ENCODE peak calls at places on chromosomes 1 and 21, in five cellular contexts. V is heart left ventricle, X is mammary epithelial cell, Y is foreskin fibroblast, B is colonic mucosa. H is an unnamed sample.

GRCh38 chr1:3319874-3320245 is 134.6 kb upstream of the ARHGEF16 start:
- DNase-seq in V (no peak), Y (peak; percentile 35), X (peak; percentile 3), B (peak; percentile 84), H (peak; percentile 60)

GRCh38 chr1:226310637-226311195 is 1.8 kb upstream of the LIN9 start:
- DNase-seq in X (peak; percentile 49), Y (no peak), V (no peak), B (peak; percentile 66), H (no peak)

GRCh38 chr1:16717174-16718108 is 22.9 kb upstream of the RNU1-4 start:
- DNase-seq in X (peak; percentile 1), B (peak; percentile 18), Y (no peak), V (no peak), H (no peak)

GRCh38 chr1:230816018-230816417 is 52.3 kb downstream of the C1orf198 start:
- DNase-seq in B (no peak), Y (no peak), X (no peak), V (no peak), H (no peak)

GRCh38 chr1:41918450-41919043 is at the start of gene HIVEP3:
- DNase-seq in X (peak; percentile 39), V (no peak), Y (no peak), B (no peak), H (peak; percentile 24)

GRCh38 chr1:220917535-220918209 is 38.4 kb downstream of the HLX start:
- DNase-seq in Y (no peak), X (no peak), B (no peak), V (no peak), H (no peak)

GRCh38 chr21:25551548-25551947 is 55.7 kb downstream of the MRPL39 start:
- DNase-seq in Y (no peak), B (no peak), V (no peak), X (no peak), H (no peak)

GRCh38 chr1:67710417-67710816 is 25.4 kb downstream of the GADD45A start:
- DNase-seq in V (peak; percentile 30), Y (peak; percentile 71), B (no peak), X (peak; percentile 69), H (peak; percentile 82)

GRCh38 chr1:154006136-154006535 is 15.6 kb downstream of the RPS27 start:
- DNase-seq in B (no peak), V (no peak), Y (peak; percentile 66), X (no peak), H (peak; percentile 75)

GRCh38 chr1:3775498-3776230 is 3.1 kb downstream of the SMIM1 start:
- DNase-seq in X (peak; percentile 16), Y (peak; percentile 44), B (peak; percentile 67), V (peak; percentile 58), H (peak; percentile 55)

GRCh38 chr1:21491483-21492170 is 17.6 kb upstream of the ALPL start:
- DNase-seq in Y (no peak), V (peak; percentile 62), B (no peak), X (no peak), H (no peak)

GRCh38 chr1:119888476-119888875 is 7.8 kb downstream of the ADAM30 start:
- DNase-seq in X (no peak), B (no peak), V (no peak), Y (no peak), H (no peak)

GRCh38 chr1:119882172-119883029 is 13.9 kb downstream of the ADAM30 start:
- DNase-seq in Y (no peak), V (no peak), B (no peak), X (no peak), H (peak; percentile 52)

GRCh38 chr1:119885903-119886783 is 10.2 kb downstream of the ADAM30 start:
- DNase-seq in B (peak; percentile 68), Y (no peak), X (no peak), V (peak; percentile 30), H (peak; percentile 59)

GRCh38 chr1:119887428-119887827 is 8.9 kb downstream of the ADAM30 start:
- DNase-seq in X (no peak), Y (no peak), V (no peak), B (no peak), H (no peak)

DNA sequence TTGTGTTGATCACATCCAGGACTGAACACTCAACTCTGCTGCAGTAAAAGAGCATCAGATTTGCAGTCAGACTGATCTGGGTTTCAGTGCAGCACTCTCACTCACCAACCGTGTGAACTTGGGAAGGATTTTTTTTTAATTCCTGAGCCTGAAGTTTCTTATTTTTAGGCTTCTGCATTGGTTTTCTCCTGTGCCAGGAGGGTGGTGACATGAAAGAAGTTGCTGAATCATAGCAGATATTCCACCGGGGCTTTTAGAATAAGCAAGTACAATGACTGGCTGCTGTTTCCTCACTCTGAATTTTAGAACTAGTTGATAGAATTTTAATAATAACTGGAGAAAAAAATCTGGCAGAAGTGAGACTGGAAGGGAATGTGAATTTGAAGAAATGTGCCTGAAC is 11.6 kb downstream of the ADAM30 start:
- DNase-seq in Y (no peak), B (no peak), V (no peak), X (no peak), H (peak; percentile 47)
- H3K4me3 ChIP-seq in Y (no peak overlapping the region), B (no peak overlapping the region), V (no peak overlapping the region), X (no peak overlapping the region), H (no peak overlapping the region)

GRCh38 chr1:37174876-37175275 is 140.6 kb upstream of the GRIK3 start:
- DNase-seq in Y (no peak), V (no peak), B (no peak), X (no peak), H (no peak)

GRCh38 chr1:37171651-37172050 is 137.3 kb upstream of the GRIK3 start:
- DNase-seq in V (no peak), X (no peak), Y (no peak), B (no peak), H (no peak)

GRCh38 chr1:37176269-37176668 is 142.0 kb upstream of the GRIK3 start:
- DNase-seq in Y (no peak), B (no peak), X (no peak), V (no peak), H (no peak)

GRCh38 chr1:37175666-37176215 is 141.4 kb upstream of the GRIK3 start:
- DNase-seq in Y (no peak), X (no peak), B (no peak), V (no peak), H (no peak)

GRCh38 chr1:37177230-37177864 is 143.0 kb upstream of the GRIK3 start:
- DNase-seq in B (peak; percentile 27), V (no peak), Y (no peak), X (peak; percentile 3), H (peak; percentile 11)
- TF ChIP-seq CTCF in B (no peak), V (no peak), Y (peak; percentile 8), X (peak; percentile 68), H (peak; percentile 13)

DNA sequence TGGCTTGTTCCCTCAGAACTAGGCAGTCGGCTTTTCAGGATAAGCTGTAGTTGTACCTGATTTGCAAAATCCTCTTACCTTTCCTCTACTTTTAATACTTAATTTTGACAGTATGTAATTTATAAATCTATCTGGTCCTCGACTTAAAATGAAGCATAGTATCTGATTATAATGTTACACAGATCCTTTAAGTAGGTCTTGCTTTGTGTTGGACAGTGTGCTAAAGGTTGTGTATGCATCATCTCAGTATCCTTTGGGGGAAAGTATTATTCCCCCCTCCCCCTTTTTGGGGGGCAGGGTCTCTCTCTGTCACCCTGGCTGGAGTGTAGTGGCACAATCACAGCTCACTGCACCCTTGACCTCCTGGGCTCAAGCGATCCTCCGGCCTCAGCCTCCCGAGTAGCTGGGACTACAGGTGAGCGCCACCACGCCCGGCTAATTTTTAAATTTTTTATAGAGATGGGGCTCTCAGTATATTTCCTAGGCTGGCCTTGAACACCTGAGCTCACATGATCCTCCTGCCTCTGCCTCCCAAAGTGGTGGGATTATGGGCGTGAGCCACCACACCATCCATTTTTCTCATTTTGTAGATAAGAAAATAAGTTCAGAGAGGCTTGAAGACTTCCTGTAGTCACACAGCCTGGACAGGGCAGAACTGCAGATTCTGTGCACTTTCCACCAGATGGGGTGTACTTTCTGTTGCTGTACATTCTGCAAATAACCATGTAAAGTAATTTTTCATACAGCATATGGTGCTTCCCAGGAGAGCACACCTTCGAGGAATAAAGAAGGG is 791 bp upstream of the STX6 start:
- DNase-seq in X (no peak), B (no peak), V (no peak), Y (no peak), H (no peak)
- H3K4me3 ChIP-seq in X (peak overlapping the region; percentile 93), B (peak overlapping the region; percentile 21), V (peak overlapping the region; percentile 97), Y (peak overlapping the region; percentile 83), H (peak overlapping the region; percentile 39)

GRCh38 chr1:150213170-150214098 is 22.5 kb downstream of the ANP32E start:
- DNase-seq in X (peak; percentile 79), V (peak; percentile 95), Y (peak; percentile 86), B (peak; percentile 93), H (peak; percentile 94)
- TF ChIP-seq CTCF in X (peak; percentile 41), V (no peak), Y (peak; percentile 32), B (no peak), H (peak; percentile 43)

GRCh38 chr21:46664316-46664995 is 29.0 kb downstream of the PRMT2 start:
- DNase-seq in Y (no peak), X (no peak), B (no peak), V (no peak), H (no peak)

GRCh38 chr21:46667191-46667734 is 31.8 kb downstream of the PRMT2 start:
- DNase-seq in Y (no peak), V (no peak), B (no peak), X (peak; percentile 49), H (peak; percentile 17)

GRCh38 chr21:46667735-46668380 is 32.4 kb downstream of the PRMT2 start:
- DNase-seq in B (no peak), X (peak; percentile 39), V (no peak), Y (peak; percentile 18), H (peak; percentile 27)

GRCh38 chr21:46665566-46665965 is 30.1 kb downstream of the PRMT2 start:
- DNase-seq in B (no peak), Y (no peak), V (no peak), X (no peak), H (no peak)

DNA sequence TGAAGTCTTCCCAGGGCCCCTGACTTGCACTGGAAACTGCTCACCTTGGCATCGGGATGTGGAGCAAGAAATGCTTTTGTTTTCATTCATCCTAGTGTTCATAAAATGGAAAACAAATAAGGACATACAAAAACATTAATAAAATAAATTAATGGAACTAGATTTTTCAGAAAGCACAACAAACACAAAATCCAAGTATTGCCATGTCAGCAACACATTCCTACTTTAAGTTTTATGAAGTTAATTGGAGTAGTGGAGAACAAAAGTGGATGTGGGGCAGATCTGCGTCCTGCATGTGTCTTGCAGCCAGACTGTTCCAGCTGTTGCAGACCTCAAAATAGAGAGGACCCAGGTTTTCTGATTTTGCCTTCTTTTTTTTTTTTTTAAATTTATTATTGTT is 32.9 kb downstream of the PRMT2 start:
- DNase-seq in Y (no peak), X (no peak), V (no peak), B (no peak), H (no peak)
- H3K4me3 ChIP-seq in Y (peak overlapping the region; percentile 49), X (peak overlapping the region; percentile 70), V (peak overlapping the region; percentile 52), B (no peak overlapping the region), H (peak overlapping the region; percentile 54)

H was measured in fibroblast of mammary gland.